ENCODE peak calls at places on chromosome 19, in four cellular contexts. V is SK-N-SH, F is PC-9, D is PC-3. I is an unnamed sample.

GRCh38 chr19:58558066-58558622 is at the start of gene UBE2M:
- DNase-seq in V (no peak), F (no peak), D (no peak), I (peak; percentile 63)

GRCh38 chr19:14103310-14103709 is 12.8 kb upstream of the SAMD1 start:
- DNase-seq in V (no peak), F (no peak), D (no peak), I (no peak)

GRCh38 chr19:39828634-39829032 is 5.3 kb downstream of the DYRK1B start:
- DNase-seq in V (no peak), F (no peak), D (no peak), I (no peak)

GRCh38 chr19:28257396-28257795 is 955.6 kb downstream of the UQCRFS1 start:
- DNase-seq in V (no peak), F (no peak), D (no peak), I (no peak)

GRCh38 chr19:708154-709141 is at the start of gene PALM:
- DNase-seq in V (peak; percentile 90), F (no peak), D (peak; percentile 15), I (peak; percentile 75)

GRCh38 chr19:9431475-9431874 is 3.9 kb downstream of the ZNF266 start:
- DNase-seq in V (peak; percentile 59), F (peak; percentile 19), D (peak; percentile 54), I (peak; percentile 77)

GRCh38 chr19:44438441-44438840 is 9.8 kb downstream of the ZNF229 start:
- DNase-seq in V (no peak), F (no peak), D (no peak), I (no peak)

GRCh38 chr19:51458899-51459592 is 792 bp upstream of the SIGLEC8 start:
- DNase-seq in V (no peak), F (no peak), D (no peak), I (no peak)

GRCh38 chr19:12749938-12750521 is 1.6 kb upstream of the BEST2 start:
- DNase-seq in V (peak; percentile 54), F (no peak), D (peak; percentile 64), I (peak; percentile 42)

GRCh38 chr19:51531349-51532315 is at the start of gene SIGLEC6:
- DNase-seq in V (no peak), F (no peak), D (no peak), I (peak; percentile 65)

GRCh38 chr19:447816-448546 is 12.9 kb downstream of the SHC2 start:
- DNase-seq in V (peak; percentile 89), F (no peak), D (no peak), I (no peak)

GRCh38 chr19:42402376-42403116 is 12.4 kb upstream of the CNFN start:
- DNase-seq in V (peak; percentile 56), F (no peak), D (no peak), I (no peak)

GRCh38 chr19:6446452-6446851 is 12.9 kb upstream of the SLC25A41 start:
- DNase-seq in V (no peak), F (no peak), D (no peak), I (no peak)

GRCh38 chr19:49682274-49682673 is 5.2 kb downstream of the PRMT1 start:
- DNase-seq in V (no peak), F (no peak), D (no peak), I (no peak)

GRCh38 chr19:49680473-49681351 is 3.6 kb downstream of the PRMT1 start:
- DNase-seq in V (peak; percentile 96), F (peak; percentile 85), D (peak; percentile 93), I (peak; percentile 98)

GRCh38 chr19:49683814-49684250 is 5.6 kb upstream of the ADM5 start:
- DNase-seq in V (no peak), F (no peak), D (no peak), I (no peak)

GRCh38 chr19:49679832-49680472 is 2.9 kb downstream of the PRMT1 start:
- DNase-seq in V (no peak), F (no peak), D (no peak), I (peak; percentile 47)

GRCh38 chr19:49681830-49682229 is 4.8 kb downstream of the PRMT1 start:
- DNase-seq in V (no peak), F (no peak), D (no peak), I (no peak)
- H3F3A ChIP-seq in V (peaks cover 10% of the 10 kb centered on the region), F (peaks cover 67% of the 10 kb centered on the region), D (no peaks in the 10 kb centered on the region), I (peaks cover 51% of the 10 kb centered on the region)

DNA sequence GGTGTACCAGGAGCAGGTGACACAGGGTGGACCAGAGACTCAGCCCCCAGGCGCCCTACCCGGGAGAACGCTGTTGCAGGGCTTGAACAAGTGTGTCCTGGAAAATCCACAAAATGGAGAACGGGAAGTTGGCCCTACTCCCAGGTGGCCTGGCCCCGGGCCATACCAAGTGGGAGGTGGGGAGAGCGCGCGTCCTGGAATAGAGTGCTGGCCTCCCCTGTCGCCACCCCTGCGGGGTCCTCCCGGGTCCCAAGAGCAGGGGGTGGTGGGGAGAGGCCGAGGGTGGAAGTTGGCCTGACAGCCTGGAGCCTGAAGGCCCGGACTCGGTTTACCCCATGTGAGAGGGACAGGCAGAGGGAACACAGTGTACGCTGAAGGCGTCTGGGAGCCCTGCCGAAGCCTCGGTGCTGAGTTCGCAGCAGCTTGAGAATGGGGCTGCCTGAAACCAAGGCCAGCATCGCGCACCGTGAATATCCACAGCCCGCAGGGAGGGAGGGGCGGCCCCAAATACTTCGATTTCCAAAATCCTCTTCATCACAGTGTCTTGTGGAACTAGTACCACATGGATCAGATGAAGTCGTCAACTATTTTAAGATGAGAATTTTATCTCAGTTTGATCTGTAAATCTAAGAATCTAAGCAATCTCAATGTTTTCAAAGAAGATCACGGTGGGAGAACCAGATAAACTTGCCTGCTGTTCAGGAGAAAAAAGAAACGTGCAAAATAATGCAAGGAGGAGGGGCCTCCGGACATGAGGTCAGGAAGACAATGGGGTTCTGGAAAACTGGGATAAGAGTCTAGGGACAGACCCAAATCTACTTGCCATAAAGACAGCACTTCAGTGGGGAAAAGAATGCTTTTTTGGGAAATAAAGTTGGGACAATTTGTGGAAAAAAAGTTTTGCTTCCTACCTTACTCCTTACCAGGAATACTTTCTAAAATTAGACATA is 10.4 kb upstream of the KLF16 start:
- DNase-seq in V (peak; percentile 75), F (no peak), D (no peak), I (no peak)
- H3K9me2 ChIP-seq in V (no peaks in the 10 kb centered on the region), F (no peaks in the 10 kb centered on the region), D (no peaks in the 10 kb centered on the region), I (no peaks in the 10 kb centered on the region)

DNA sequence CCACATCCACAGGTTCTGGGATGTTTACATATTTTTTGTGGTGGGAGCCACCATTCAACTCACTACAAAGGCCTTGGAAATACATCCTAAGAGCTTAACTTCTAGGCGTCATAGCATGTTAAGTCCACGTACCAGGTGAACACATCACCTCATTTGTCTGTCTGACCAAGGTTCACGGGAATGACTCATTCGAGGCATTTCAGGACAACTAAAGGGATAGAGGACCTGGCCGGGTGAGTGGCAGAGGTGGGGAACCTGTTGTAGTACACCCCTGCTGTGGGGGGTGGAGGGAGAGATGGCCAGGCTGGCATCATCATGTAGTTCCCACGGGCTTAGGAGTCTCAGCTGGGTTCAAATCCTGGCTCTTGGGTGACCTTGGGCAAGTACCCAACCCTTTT is 51.5 kb downstream of the BICRA start:
- DNase-seq in V (no peak), F (peak; percentile 63), D (peak; percentile 74), I (no peak)
- H4K20me1 ChIP-seq in V (peaks cover 44% of the 10 kb centered on the region), F (no peaks in the 10 kb centered on the region), D (no peaks in the 10 kb centered on the region), I (peaks cover 33% of the 10 kb centered on the region)

GRCh38 chr19:18291590-18292459 is 10.4 kb upstream of the JUND start:
- DNase-seq in V (peak; percentile 89), F (peak; percentile 69), D (peak; percentile 35), I (peak; percentile 86)
- H3F3A ChIP-seq in V (peaks cover 22% of the 10 kb centered on the region), F (peaks cover 44% of the 10 kb centered on the region), D (no peaks in the 10 kb centered on the region), I (peaks cover 27% of the 10 kb centered on the region)

DNA sequence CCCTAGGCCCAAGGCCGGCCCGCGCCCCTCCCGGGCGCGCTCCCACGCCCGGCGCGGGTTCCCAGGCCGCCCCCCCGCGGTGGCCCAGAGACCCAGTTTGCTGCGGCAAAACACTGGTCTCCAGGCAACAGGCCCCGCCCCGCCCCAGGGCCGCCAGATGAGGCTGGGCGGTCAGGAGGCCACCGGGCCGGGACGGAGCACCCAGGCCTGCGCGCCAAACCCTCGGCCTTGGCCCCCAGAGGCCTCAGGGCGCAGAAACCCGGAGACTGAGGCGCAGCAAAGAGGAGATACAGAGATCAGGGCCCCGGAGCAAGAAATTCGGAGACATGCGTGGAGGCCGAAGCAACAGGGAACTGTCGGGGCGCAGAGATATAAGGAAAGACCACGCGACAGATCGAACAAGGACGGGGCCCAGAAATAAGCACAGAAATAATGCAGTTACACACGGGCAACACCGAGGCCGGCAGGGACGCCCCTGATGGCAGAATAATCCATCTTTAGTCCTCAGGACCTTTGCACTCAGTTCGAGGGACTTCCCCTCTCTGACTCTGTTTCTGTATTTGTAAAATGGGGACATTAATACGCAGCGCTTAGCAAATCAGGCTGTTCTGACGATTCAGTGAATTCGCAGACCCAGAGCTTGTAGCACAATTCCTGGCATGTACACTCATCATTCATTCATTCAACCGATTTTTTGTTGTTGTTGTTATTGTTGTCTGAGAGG is 20.8 kb upstream of the ERCC1 start:
- DNase-seq in V (peak; percentile 95), F (peak; percentile 96), D (peak; percentile 75), I (peak; percentile 95)
- H3K9me2 ChIP-seq in V (no peaks in the 10 kb centered on the region), F (no peaks in the 10 kb centered on the region), D (no peaks in the 10 kb centered on the region), I (no peaks in the 10 kb centered on the region)

DNA sequence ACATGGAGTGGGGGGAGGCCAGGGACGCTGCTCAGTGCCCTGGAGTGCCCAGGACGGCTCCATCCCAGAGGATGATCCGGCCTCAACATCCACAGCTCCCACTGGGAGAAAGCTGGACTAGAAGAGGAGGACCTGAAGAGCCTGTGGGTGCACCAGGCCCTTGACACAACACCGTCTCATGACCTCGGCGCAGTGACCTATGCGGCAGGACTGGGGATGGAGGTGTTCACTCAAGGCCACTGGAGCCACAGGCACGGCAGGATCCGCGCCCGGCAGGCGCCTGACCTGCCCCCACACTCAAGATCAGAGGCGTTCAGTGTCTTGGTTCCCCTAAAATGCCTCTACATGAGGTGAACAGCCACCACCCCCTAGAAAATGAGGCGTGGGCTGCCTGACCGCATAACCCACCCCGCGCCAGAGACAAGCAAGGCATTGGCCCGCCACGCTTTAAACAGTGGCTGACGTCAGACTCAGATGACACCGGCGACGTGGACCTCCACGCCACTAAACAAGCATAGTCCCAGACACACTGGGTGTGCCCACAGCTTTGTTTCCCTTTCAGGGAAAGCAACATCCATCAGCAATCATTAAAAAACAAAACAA is 8.0 kb downstream of the SGTA start:
- DNase-seq in V (no peak), F (no peak), D (no peak), I (no peak)
- H4K20me1 ChIP-seq in V (peaks cover 83% of the 10 kb centered on the region), F (peaks cover 17% of the 10 kb centered on the region), D (peaks cover 13% of the 10 kb centered on the region), I (peaks cover 55% of the 10 kb centered on the region)

DNA sequence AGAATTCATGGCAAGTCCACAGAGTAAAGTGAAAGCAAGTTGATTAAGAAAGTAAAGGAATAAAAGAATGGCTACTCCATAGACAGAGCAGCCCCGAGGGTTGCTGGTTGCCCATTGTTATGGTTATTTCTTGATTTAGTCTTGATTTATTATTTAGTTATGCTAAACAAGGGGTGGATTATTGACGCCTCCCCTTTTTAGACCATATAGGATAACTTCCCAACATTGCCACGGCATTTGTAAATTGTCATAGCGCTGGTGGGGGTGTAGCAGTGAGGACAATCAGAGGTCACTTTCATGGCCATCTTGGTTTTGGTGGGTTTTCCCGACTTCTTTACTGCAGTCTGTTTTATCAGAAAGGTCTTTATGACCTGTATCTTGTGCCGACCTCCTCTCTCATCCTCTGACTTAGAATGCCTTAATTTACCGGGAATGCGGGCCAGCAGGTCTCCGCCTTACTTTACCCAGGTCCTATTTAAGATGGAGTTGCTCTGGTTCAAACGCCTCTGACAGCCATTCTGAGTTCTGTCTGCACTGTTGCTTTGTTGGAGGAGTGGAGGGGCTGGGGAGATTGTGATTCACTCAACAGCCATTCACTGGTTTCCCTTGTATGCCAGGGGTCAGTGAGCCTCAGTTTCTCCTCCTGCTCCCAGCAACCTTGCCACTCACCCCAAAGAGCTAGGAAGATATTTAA is 27.6 kb downstream of the HPN start:
- DNase-seq in V (no peak), F (no peak), D (no peak), I (no peak)
- H3F3A ChIP-seq in V (no peaks in the 10 kb centered on the region), F (peaks cover 10% of the 10 kb centered on the region), D (no peaks in the 10 kb centered on the region), I (peaks cover 18% of the 10 kb centered on the region)